ENCODE peak calls at places on chromosome 6, in four cellular contexts. N is dorsolateral prefrontal cortex; V is effector memory CD4-positive, alpha-beta T cell; S is activated gamma-delta T cell treated with Interleukin-2 at 50 U/mL for 16 hours. W is an unnamed sample.

GRCh38 chr6:157962601-157963084 is 19.0 kb upstream of the SYNJ2 start:
- DNase-seq in N (no peak), V (no peak), S (no peak), W (no peak)

GRCh38 chr6:148027201-148027600 is 315.4 kb upstream of the SASH1 start:
- DNase-seq in N (no peak), V (no peak), S (no peak), W (no peak)

GRCh38 chr6:30882764-30883475 is 1.4 kb upstream of the DDR1 start:
- DNase-seq in N (no peak), V (no peak), S (no peak), W (peak)

GRCh38 chr6:63926258-63926657 is 290.7 kb downstream of the PHF3 start:
- DNase-seq in N (no peak), V (no peak), S (no peak), W (no peak)

GRCh38 chr6:138493413-138493812 is 5.9 kb downstream of the NHSL1 start:
- DNase-seq in N (no peak), V (no peak), S (no peak), W (peak)

GRCh38 chr6:139824864-139825263 is 450.4 kb upstream of the CITED2 start:
- DNase-seq in N (no peak), V (no peak), S (no peak), W (no peak)

GRCh38 chr6:167956983-167957492 is 40.4 kb upstream of the KIF25 start:
- DNase-seq in N (no peak), V (no peak), S (no peak), W (no peak)

GRCh38 chr6:157867155-157867559 is 44.1 kb downstream of the SNX9 start:
- DNase-seq in N (no peak), V (no peak), S (no peak), W (no peak)

GRCh38 chr6:125041740-125042459 is 79.7 kb downstream of the RNF217 start:
- DNase-seq in N (no peak), V (no peak), S (no peak), W (no peak)

GRCh38 chr6:15527838-15528617 is 134.8 kb downstream of the DTNBP1 start:
- DNase-seq in N (no peak), V (no peak), S (no peak), W (no peak)

GRCh38 chr6:132962936-132963579 is 148.7 kb downstream of the RPS12 start:
- DNase-seq in N (no peak), V (peak), S (peak), W (no peak)

GRCh38 chr6:56850618-56851017 is 104.3 kb upstream of the BEND6 start:
- DNase-seq in N (peak), V (no peak), S (no peak), W (no peak)

GRCh38 chr6:39086294-39086693 is 28.7 kb downstream of the SAYSD1 start:
- DNase-seq in N (no peak), V (no peak), S (no peak), W (no peak)

GRCh38 chr6:45351667-45352066 is 23.5 kb downstream of the RUNX2 start:
- DNase-seq in N (no peak), V (no peak), S (no peak), W (no peak)

GRCh38 chr6:16270178-16270794 is 31.9 kb downstream of the GMPR start:
- DNase-seq in N (no peak), V (no peak), S (no peak), W (no peak)

GRCh38 chr6:10174761-10175160 is 240.1 kb downstream of the TFAP2A start:
- DNase-seq in N (no peak), V (no peak), S (no peak), W (no peak)

GRCh38 chr6:21441386-21441785 is 152.2 kb upstream of the SOX4 start:
- DNase-seq in N (no peak), V (no peak), S (no peak), W (no peak)

GRCh38 chr6:156175971-156176421 is 601.2 kb upstream of the ARID1B start:
- DNase-seq in N (no peak), V (no peak), S (no peak), W (no peak)

GRCh38 chr6:43682724-43683429 is 4.7 kb downstream of the MRPS18A start:
- DNase-seq in N (no peak), V (no peak), S (no peak), W (no peak)

GRCh38 chr6:66896415-66896814 is 1189.4 kb upstream of the EYS start:
- DNase-seq in N (no peak), V (no peak), S (no peak), W (no peak)

GRCh38 chr6:81002126-81002525 is 750.4 kb downstream of the TENT5A start:
- DNase-seq in N (no peak), V (no peak), S (no peak), W (no peak)

GRCh38 chr6:41713161-41713649 is 22.2 kb downstream of the TFEB start:
- DNase-seq in N (peak), V (no peak), S (no peak), W (peak)

GRCh38 chr6:138203315-138203714 is 15.0 kb downstream of the PBOV1 start:
- DNase-seq in N (no peak), V (no peak), S (no peak), W (no peak)

GRCh38 chr6:163529605-163530004 is 115.1 kb downstream of the QKI start:
- DNase-seq in N (no peak), V (no peak), S (no peak), W (no peak)

GRCh38 chr6:144657691-144658090 is 372.6 kb downstream of the UTRN start:
- DNase-seq in N (no peak), V (no peak), S (no peak), W (no peak)

GRCh38 chr6:15752820-15753219 is 90.0 kb upstream of the DTNBP1 start:
- DNase-seq in N (no peak), V (no peak), S (no peak), W (no peak)

W was measured in amygdala.